ENCODE peak calls at places on chromosomes 5 and 9, in four cellular contexts. V is GM12878, A is H1, U is IMR-90. O is an unnamed sample.

GRCh38 chr9:134375430-134376385 is 49.5 kb downstream of the RXRA start:
- DNase-seq in V (no peak), A (no peak), U (no peak), O (no peak)

GRCh38 chr5:14675865-14676300 is 11.4 kb downstream of the OTULIN start:
- DNase-seq in V (peak), A (no peak), U (no peak), O (peak)

GRCh38 chr5:9156282-9156681 is 389.6 kb downstream of the SEMA5A start:
- DNase-seq in V (no peak), A (peak), U (peak), O (peak)

GRCh38 chr9:34600908-34601307 is 11.0 kb downstream of the RPP25L start:
- DNase-seq in V (no peak), A (no peak), U (no peak), O (no peak)

GRCh38 chr9:133950916-133951231 is 41.2 kb downstream of the VAV2 start:
- DNase-seq in V (no peak), A (no peak), U (no peak), O (no peak)

GRCh38 chr9:15785584-15785983 is 232.7 kb downstream of the CCDC171 start:
- DNase-seq in V (no peak), A (no peak), U (no peak), O (no peak)

GRCh38 chr9:4762889-4763521 is 22.0 kb upstream of the AK3 start:
- DNase-seq in V (no peak), A (no peak), U (no peak), O (peak)

GRCh38 chr9:18352716-18353115 is 121.2 kb upstream of the ADAMTSL1 start:
- DNase-seq in V (no peak), A (no peak), U (no peak), O (no peak)

GRCh38 chr9:83966209-83966582 is 13.8 kb downstream of the HNRNPK start:
- DNase-seq in V (no peak), A (no peak), U (no peak), O (no peak)

GRCh38 chr5:87127956-87128687 is 139.6 kb upstream of the RASA1 start:
- DNase-seq in V (no peak), A (no peak), U (peak), O (no peak)

GRCh38 chr5:135450957-135451356 is 1.2 kb downstream of the TIFAB start:
- DNase-seq in V (no peak), A (no peak), U (no peak), O (no peak)

GRCh38 chr5:155004138-155004744 is 9.3 kb upstream of the KIF4B start:
- DNase-seq in V (no peak), A (no peak), U (no peak), O (peak)

GRCh38 chr5:32018476-32019436 is 155.4 kb downstream of the GOLPH3 start:
- DNase-seq in V (no peak), A (no peak), U (no peak), O (no peak)

GRCh38 chr5:72166070-72166979 is 59.0 kb downstream of the MAP1B start:
- DNase-seq in V (no peak), A (no peak), U (peak), O (peak)

GRCh38 chr5:56346044-56346710 is 113.0 kb upstream of the ANKRD55 start:
- DNase-seq in V (no peak), A (no peak), U (no peak), O (no peak)

GRCh38 chr5:97375959-97376358 is 192.9 kb upstream of the RIOK2 start:
- DNase-seq in V (no peak), A (no peak), U (no peak), O (no peak)

GRCh38 chr9:115939065-115939765 is 214.4 kb upstream of the PAPPA start:
- DNase-seq in V (no peak), A (no peak), U (peak), O (no peak)

GRCh38 chr5:52822437-52822836 is 34.7 kb downstream of the ITGA1 start:
- DNase-seq in V (no peak), A (no peak), U (no peak), O (no peak)

GRCh38 chr9:137027369-137028012 is 546 bp downstream of the ABCA2 start:
- DNase-seq in V (no peak), A (no peak), U (peak), O (no peak)
- TF ChIP-seq CHD1 in V (no peak), A (no peak), U (no peak), O (no peak)

GRCh38 chr5:145752534-145752933 is 82.6 kb downstream of the PRELID2 start:
- DNase-seq in V (no peak), A (no peak), U (no peak), O (no peak)

GRCh38 chr5:145750194-145750593 is 84.9 kb downstream of the PRELID2 start:
- DNase-seq in V (no peak), A (no peak), U (no peak), O (no peak)

GRCh38 chr5:145752947-145753346 is 82.2 kb downstream of the PRELID2 start:
- DNase-seq in V (no peak), A (no peak), U (peak), O (no peak)
- TF ChIP-seq CHD1 in V (no peak), A (no peak), U (no peak), O (no peak)

DNA sequence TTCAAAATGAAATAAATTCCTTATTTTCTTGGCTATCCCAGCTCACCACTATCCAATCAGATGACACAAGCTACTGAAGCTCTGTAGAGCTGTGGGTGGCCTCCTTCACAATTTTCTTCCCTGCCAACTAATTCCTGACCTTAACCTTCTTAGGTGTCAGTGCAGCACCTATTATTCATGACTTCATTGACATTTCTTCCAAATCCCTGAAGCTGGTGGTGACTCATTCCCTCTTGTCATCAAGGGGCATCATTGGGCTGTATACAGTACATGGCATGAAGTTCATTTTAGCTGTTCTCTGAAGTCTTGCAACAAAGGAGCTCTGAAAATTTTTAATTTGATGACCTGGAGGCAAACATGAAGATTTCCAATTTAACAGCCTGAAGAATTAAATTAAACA is 42.0 kb upstream of the ADRA1B start:
- DNase-seq in V (no peak), A (no peak), U (peak), O (no peak)
- TF ChIP-seq CHD1 in V (no peak), A (no peak), U (no peak), O (no peak)

GRCh38 chr5:110909950-110910349 is 161.6 kb upstream of the TSLP start:
- DNase-seq in V (no peak), A (no peak), U (peak), O (no peak)
- TF ChIP-seq CHD1 in V (no peak), A (no peak), U (no peak), O (no peak)

DNA sequence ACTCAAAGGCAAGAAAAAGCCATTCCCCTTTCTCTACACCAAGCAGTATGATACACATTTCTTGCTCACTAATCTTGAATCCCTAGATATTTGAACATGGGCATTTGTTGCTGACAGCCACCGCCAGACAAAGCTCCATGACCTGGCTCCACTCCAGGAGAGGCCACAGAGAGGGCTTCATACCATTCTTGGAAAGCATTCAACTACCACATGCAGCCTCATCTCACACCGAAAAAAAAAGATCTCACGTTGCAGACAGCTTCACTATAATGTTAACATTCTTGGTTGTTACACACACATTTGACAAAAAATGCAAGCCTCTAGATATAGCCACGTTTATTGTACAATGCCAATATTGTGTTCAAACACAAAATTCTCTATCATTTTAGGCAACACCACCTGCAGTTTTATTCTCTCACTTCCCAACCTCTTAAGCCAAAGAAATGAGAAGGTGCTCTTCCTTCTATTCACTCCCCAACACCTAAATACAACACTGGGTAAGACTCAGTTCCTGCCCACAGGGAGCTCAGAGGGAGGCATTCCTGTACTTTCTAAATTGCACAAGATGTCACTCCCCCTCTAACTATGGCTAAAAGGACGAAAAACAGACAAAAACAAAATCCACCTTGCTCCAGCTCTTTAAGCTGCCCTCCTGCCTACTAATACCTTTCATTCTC is 222.4 kb downstream of the TSSK1B start:
- DNase-seq in V (no peak), A (no peak), U (peak), O (no peak)
- TF ChIP-seq CHD1 in V (no peak), A (no peak), U (no peak), O (no peak)

O was measured in K562.